ENCODE peak calls at places on chromosome 9, in eight cellular contexts. E is foreskin keratinocyte, H is transverse colon, K is right atrium auricular region, U is HCT116, R is pancreas, I is PC-3, V is heart left ventricle. Q is an unnamed sample.

GRCh38 chr9:87422999-87423398 is 74.7 kb upstream of the DAPK1 start:
- DNase-seq in E (no peak), H (no peak), K (no peak), U (no peak), R (no peak), I (no peak), V (no peak), Q (no peak)

GRCh38 chr9:33254211-33254610 is 10.3 kb downstream of the BAG1 start:
- DNase-seq in E (no peak), H (no peak), K (no peak), U (no peak), R (no peak), I (no peak), V (no peak), Q (no peak)

GRCh38 chr9:93709600-93710369 is 133.4 kb downstream of the PHF2 start:
- DNase-seq in E (no peak), H (no peak), K (no peak), U (no peak), R (no peak), I (no peak), V (no peak), Q (no peak)

GRCh38 chr9:130184983-130185382 is 12.8 kb downstream of the NCS1 start:
- DNase-seq in E (no peak), H (no peak), K (no peak), U (no peak), R (no peak), I (no peak), V (no peak), Q (no peak)

GRCh38 chr9:31604516-31604915 is 779.9 kb upstream of the ACO1 start:
- DNase-seq in E (no peak), H (no peak), K (no peak), U (no peak), R (no peak), I (no peak), V (no peak), Q (no peak)

GRCh38 chr9:100715100-100715379 is 137.2 kb downstream of the CAVIN4 start:
- DNase-seq in E (no peak), H (no peak), K (no peak), U (no peak), R (no peak), I (no peak), V (no peak), Q (no peak)

GRCh38 chr9:114312513-114312875 is 10.4 kb upstream of the ORM1 start:
- DNase-seq in E (no peak), H (no peak), K (no peak), U (no peak), R (no peak), I (no peak), V (no peak), Q (no peak)

GRCh38 chr9:2479056-2479565 is 142.5 kb upstream of the VLDLR start:
- DNase-seq in E (no peak), H (no peak), K (no peak), U (no peak), R (no peak), I (peak; percentile 16), V (no peak), Q (no peak)

GRCh38 chr9:15430920-15431844 is 8.5 kb downstream of the SNAPC3 start:
- DNase-seq in E (no peak), H (peak; percentile 41), K (no peak), U (no peak), R (no peak), I (no peak), V (no peak), Q (no peak)

GRCh38 chr9:130364619-130365322 is 80.0 kb upstream of the ASS1 start:
- DNase-seq in E (no peak), H (no peak), K (no peak), U (no peak), R (no peak), I (peak; percentile 54), V (no peak), Q (no peak)

GRCh38 chr9:7315746-7316457 is 483.7 kb downstream of the DMAC1 start:
- DNase-seq in E (no peak), H (no peak), K (no peak), U (no peak), R (no peak), I (no peak), V (no peak), Q (no peak)

GRCh38 chr9:95857122-95857521 is 18.4 kb upstream of the ERCC6L2 start:
- DNase-seq in E (peak; percentile 80), H (no peak), K (no peak), U (no peak), R (no peak), I (peak; percentile 82), V (no peak), Q (no peak)

GRCh38 chr9:86424246-86424891 is 70.2 kb upstream of the TUT7 start:
- DNase-seq in E (no peak), H (no peak), K (no peak), U (no peak), R (no peak), I (no peak), V (peak; percentile 10), Q (no peak)

GRCh38 chr9:14198544-14199510 is 115.1 kb downstream of the NFIB start:
- DNase-seq in E (no peak), H (peak; percentile 41), K (peak; percentile 79), U (no peak), R (peak; percentile 52), I (no peak), V (peak; percentile 78), Q (no peak)
- TF ChIP-seq CTCF in E (no peak), H (no peak), K (no peak), U (no peak), R (no peak), I (no peak), V (no peak), Q (no peak)

GRCh38 chr9:13448482-13448881 is 169.0 kb upstream of the MPDZ start:
- DNase-seq in E (no peak), H (no peak), K (no peak), U (no peak), R (no peak), I (no peak), V (no peak), Q (no peak)

GRCh38 chr9:13446935-13447334 is 167.4 kb upstream of the MPDZ start:
- DNase-seq in E (no peak), H (no peak), K (no peak), U (no peak), R (no peak), I (no peak), V (no peak), Q (no peak)

GRCh38 chr9:13446261-13446660 is 166.8 kb upstream of the MPDZ start:
- DNase-seq in E (no peak), H (no peak), K (no peak), U (no peak), R (no peak), I (no peak), V (no peak), Q (no peak)

GRCh38 chr9:13447551-13448422 is 168.3 kb upstream of the MPDZ start:
- DNase-seq in E (no peak), H (no peak), K (no peak), U (no peak), R (no peak), I (no peak), V (no peak), Q (no peak)

DNA sequence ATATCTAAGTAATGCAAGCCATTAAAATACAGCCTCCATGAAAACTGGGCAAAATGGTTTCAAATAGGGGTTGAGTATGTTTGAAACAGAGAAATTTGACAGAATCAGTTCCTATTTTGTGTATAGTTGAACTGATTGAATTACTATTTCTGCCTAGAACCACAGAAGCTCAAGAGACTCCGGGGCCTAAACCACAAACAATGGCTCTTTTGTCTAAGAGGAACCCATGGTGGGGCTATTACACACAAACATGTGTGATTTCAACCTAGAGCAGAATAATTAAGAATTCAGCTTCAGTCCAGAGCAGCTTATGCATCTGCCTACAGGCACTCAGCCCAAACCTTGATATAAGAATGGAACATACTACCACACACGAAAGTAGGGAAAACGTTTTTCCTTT is 171.2 kb upstream of the MPDZ start:
- DNase-seq in E (no peak), H (no peak), K (no peak), U (no peak), R (no peak), I (no peak), V (no peak), Q (no peak)
- H3K27ac ChIP-seq in E (no peak overlapping the region), H (no peak overlapping the region), K (no peak overlapping the region), U (no peak overlapping the region), R (no peak overlapping the region), I (no peak overlapping the region), V (no peak overlapping the region), Q (no peak overlapping the region)

GRCh38 chr9:134420974-134421432 is 94.7 kb downstream of the RXRA start:
- DNase-seq in E (no peak), H (peak; percentile 33), K (no peak), U (no peak), R (no peak), I (no peak), V (no peak), Q (no peak)

GRCh38 chr9:134420281-134420835 is 94.1 kb downstream of the RXRA start:
- DNase-seq in E (no peak), H (no peak), K (no peak), U (no peak), R (no peak), I (no peak), V (no peak), Q (no peak)

GRCh38 chr9:134418354-134418753 is 92.1 kb downstream of the RXRA start:
- DNase-seq in E (no peak), H (no peak), K (no peak), U (no peak), R (no peak), I (no peak), V (no peak), Q (no peak)

GRCh38 chr9:134418986-134419683 is 92.9 kb downstream of the RXRA start:
- DNase-seq in E (no peak), H (no peak), K (no peak), U (no peak), R (no peak), I (no peak), V (no peak), Q (no peak)

DNA sequence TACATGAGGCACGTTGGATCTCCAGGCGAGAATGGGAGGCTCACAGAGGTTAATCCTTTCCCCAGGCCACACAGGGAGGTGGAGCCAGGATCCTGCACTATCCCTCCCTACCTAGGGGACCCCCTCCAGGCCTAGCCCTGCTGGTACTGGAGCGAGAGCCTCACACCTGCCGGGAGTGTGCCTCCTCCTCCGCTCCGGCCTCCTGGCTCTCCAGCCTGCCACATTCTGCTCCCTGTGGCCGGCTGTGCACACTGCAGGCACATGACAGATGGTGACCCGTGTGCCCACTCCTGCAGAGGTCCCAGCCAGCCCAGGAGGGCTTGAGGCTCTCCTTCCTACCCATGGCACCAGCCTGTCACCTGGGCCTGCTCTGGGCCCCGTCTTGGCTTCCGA is 93.4 kb downstream of the RXRA start:
- DNase-seq in E (no peak), H (no peak), K (no peak), U (no peak), R (no peak), I (peak; percentile 6), V (no peak), Q (no peak)
- TF ChIP-seq CTCF in E (peak; percentile 48), H (peak; percentile 26), K (no peak), U (peak; percentile 54), R (no peak), I (peak; percentile 40), V (no peak), Q (no peak)

DNA sequence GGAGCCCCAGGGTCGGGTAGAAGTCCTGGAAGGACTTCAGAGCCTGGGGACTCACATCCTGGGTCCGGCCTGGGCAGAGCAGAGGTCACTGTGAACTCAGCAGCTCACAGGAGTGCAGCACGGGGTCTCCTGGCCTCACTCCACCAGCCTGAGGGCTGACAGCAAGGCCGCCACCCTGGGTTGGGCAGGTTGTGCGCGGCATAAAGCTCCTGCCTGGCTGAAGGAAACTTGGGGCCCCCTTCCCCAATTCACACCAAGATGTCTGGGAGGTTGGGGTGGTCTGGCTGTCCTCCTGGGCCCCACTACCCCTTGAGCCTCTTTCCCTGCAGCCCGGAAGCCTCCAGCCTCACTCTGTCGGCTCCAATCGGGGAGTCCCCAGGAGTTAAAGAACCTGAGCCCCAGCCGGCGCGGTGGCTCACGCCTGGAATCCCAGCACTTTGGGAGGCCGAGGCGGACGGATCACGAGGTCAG is 2.1 kb downstream of the LCN15 start:
- DNase-seq in E (no peak), H (no peak), K (no peak), U (no peak), R (no peak), I (no peak), V (no peak), Q (no peak)
- H3K27ac ChIP-seq in E (no peak overlapping the region), H (no peak overlapping the region), K (no peak overlapping the region), U (no peak overlapping the region), R (no peak overlapping the region), I (no peak overlapping the region), V (no peak overlapping the region), Q (no peak overlapping the region)